ENCODE peak calls at places on chromosomes 7 and 10, in six cellular contexts. H, O, N, V, P and R are unnamed samples.

GRCh38 chr7:10469476-10469875 is 504.2 kb upstream of the PHF14 start:
- DNase-seq in P (no peak), V (no peak), O (no peak), N (no peak), H (no peak), R (no peak)

GRCh38 chr10:86359111-86359510 is 7.5 kb downstream of the GRID1 start:
- DNase-seq in P (no peak), H (no peak), N (no peak), V (no peak), O (no peak), R (no peak)

GRCh38 chr10:12154516-12154915 is 25.0 kb downstream of the SEC61A2 start:
- DNase-seq in O (no peak), H (no peak), V (no peak), N (no peak), P (no peak), R (no peak)

GRCh38 chr7:45407730-45408406 is 166.3 kb upstream of the ADCY1 start:
- DNase-seq in H (no peak), V (no peak), O (no peak), N (no peak), P (no peak), R (no peak)

GRCh38 chr10:4835494-4835918 is 9.5 kb downstream of the AKR1E2 start:
- DNase-seq in H (no peak), N (no peak), O (no peak), P (no peak), V (no peak), R (no peak)

GRCh38 chr7:34928052-34928451 is 109.2 kb downstream of the DPY19L1 start:
- DNase-seq in V (no peak), H (peak), N (no peak), O (peak), P (peak), R (peak)

GRCh38 chr10:91410638-91411367 is 659 bp downstream of the HECTD2 start:
- DNase-seq in V (no peak), N (peak), H (peak), O (peak), P (no peak), R (no peak)

GRCh38 chr7:157951300-157952049 is 614.7 kb downstream of the DNAJB6 start:
- DNase-seq in P (no peak), N (no peak), V (no peak), O (no peak), H (no peak), R (no peak)

GRCh38 chr7:112252141-112252540 is 45.6 kb downstream of the ZNF277 start:
- DNase-seq in O (no peak), H (no peak), P (no peak), N (no peak), V (no peak), R (peak)

GRCh38 chr7:38452615-38453014 is 178.6 kb downstream of the AMPH start:
- DNase-seq in P (no peak), H (peak), O (no peak), V (no peak), N (no peak), R (no peak)

GRCh38 chr7:3028071-3028766 is 15.4 kb downstream of the CARD11 start:
- DNase-seq in O (peak), N (peak), H (peak), P (peak), V (no peak), R (no peak)

GRCh38 chr10:7819126-7819470 is 793 bp downstream of the TAF3 start:
- DNase-seq in O (no peak), N (peak), P (peak), H (peak), V (no peak), R (peak)

GRCh38 chr7:14858410-14858809 is 44.1 kb downstream of the DGKB start:
- DNase-seq in V (peak), P (no peak), H (no peak), O (no peak), N (no peak), R (no peak)

GRCh38 chr7:138459300-138460175 is 521 bp upstream of the TRIM24 start:
- DNase-seq in V (peak), O (peak), N (peak), P (peak), H (peak), R (peak)

GRCh38 chr7:96596120-96596826 is 113.4 kb downstream of the SEM1 start:
- DNase-seq in H (peak), V (peak), O (no peak), P (no peak), N (peak), R (peak)

GRCh38 chr10:21318768-21319167 is 206.7 kb downstream of the SKIDA1 start:
- DNase-seq in N (peak), O (no peak), V (no peak), P (no peak), H (no peak), R (no peak)

GRCh38 chr10:58291538-58292174 is 22.7 kb downstream of the CISD1 start:
- DNase-seq in V (peak), H (peak), N (peak), O (peak), P (peak), R (no peak)